ENCODE peak calls at places on chromosomes 11 and 22, in six cellular contexts. R, K, J, I, E and Z are unnamed samples. For H3K9me3, the result is how much of the 10 kb centered on the place peaks cover.

GRCh38 chr11:78691215-78691614 is 116.6 kb upstream of the NARS2 start:
- DNase-seq in R (no peak), K (no peak), J (no peak), I (no peak), E (no peak), Z (no peak)

GRCh38 chr11:92136792-92137191 is 87.8 kb upstream of the FAT3 start:
- DNase-seq in R (no peak), K (no peak), J (peak), I (no peak), E (peak), Z (no peak)

GRCh38 chr11:2539761-2540520 is 95.1 kb downstream of the KCNQ1 start:
- DNase-seq in R (no peak), K (no peak), J (no peak), I (no peak), E (no peak), Z (no peak)

GRCh38 chr11:63705526-63705925 is 24.2 kb downstream of the RTN3 start:
- DNase-seq in R (no peak), K (no peak), J (no peak), I (no peak), E (no peak), Z (no peak)

GRCh38 chr22:32775957-32776356 is 25.5 kb upstream of the TIMP3 start:
- DNase-seq in R (no peak), K (no peak), J (no peak), I (no peak), E (no peak), Z (no peak)

GRCh38 chr11:8699903-8700302 is 17.3 kb downstream of the RPL27A start:
- DNase-seq in R (peak), K (no peak), J (no peak), I (peak), E (peak), Z (no peak)

GRCh38 chr11:92711913-92712312 is 257.5 kb upstream of the MTNR1B start:
- DNase-seq in R (no peak), K (no peak), J (no peak), I (no peak), E (no peak), Z (no peak)

GRCh38 chr11:64622681-64623080 is 31.7 kb downstream of the SLC22A12 start:
- DNase-seq in R (no peak), K (no peak), J (no peak), I (no peak), E (no peak), Z (no peak)

GRCh38 chr22:44616461-44616860 is 85.5 kb upstream of the PRR5 start:
- DNase-seq in R (no peak), K (no peak), J (no peak), I (no peak), E (no peak), Z (no peak)

GRCh38 chr22:44613196-44613595 is 88.8 kb upstream of the PRR5 start:
- DNase-seq in R (no peak), K (no peak), J (no peak), I (no peak), E (no peak), Z (no peak)

GRCh38 chr22:44616882-44617655 is 84.9 kb upstream of the PRR5 start:
- DNase-seq in R (no peak), K (no peak), J (no peak), I (no peak), E (no peak), Z (no peak)

GRCh38 chr22:44615602-44616180 is 86.3 kb upstream of the PRR5 start:
- DNase-seq in R (no peak), K (no peak), J (no peak), I (no peak), E (no peak), Z (no peak)

DNA sequence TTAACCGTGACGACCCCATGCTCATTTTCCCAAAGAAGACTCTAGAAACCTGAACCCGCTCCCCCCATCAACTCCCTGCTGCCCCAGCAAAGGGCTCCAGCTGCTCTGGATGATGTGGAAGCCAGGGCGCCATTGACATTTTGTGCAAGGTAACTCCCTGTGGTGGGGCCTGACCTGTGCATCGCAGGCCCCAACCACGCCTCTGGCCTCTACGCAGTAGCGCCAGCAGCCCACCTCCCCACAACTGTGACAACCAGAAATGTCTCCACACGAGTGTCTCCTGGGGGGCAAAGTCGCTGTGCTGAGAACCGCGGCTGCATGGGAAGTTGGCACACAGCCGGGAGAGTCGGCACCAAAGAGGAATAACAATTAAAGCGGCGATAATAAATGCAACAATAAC is 86.9 kb upstream of the PRR5 start:
- DNase-seq in R (no peak), K (no peak), J (no peak), I (no peak), E (no peak), Z (no peak)
- H3K9me3 ChIP-seq in R (under half), K (under half), J (under half), I (under half), E (under half), Z (under half)

DNA sequence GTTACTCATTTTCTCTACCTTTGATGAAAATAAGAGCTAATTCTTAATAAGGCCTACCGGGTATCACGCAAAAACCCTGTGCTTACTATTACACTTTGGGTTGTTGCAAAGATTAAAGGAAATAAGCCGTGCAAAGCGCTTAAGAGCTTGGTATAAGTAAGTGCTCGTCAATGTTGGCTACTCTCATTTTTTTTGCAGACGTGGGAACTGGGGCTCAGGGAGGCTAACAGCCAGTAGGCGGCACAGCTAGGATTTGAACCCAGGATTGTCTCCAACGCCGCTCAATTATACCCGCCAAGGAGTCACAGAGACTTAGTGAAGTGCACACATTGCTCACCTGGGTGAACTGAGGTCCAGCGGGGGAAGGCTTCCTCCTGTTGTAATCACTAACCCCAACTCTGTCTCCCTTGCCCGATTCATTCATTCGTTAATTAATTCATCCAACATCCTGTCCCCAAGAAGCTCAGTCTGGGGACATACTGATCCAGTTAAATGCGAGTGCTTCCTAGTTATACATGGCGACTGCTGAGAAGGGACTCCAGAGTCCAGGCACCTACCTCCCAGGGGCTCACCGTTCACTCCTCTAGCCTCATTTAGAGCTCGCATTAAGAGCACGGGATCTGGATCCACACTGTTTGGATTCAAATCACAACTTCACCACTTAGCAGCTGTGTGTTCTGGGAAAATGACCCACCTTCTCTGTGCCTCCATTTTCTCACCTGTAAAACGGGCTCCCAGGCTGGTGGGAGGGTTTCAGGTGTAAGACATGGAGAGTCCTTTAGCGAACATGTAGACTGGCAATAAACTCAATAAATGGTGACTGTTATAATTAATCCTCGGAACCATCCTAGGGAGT is 869 bp upstream of the MTFP1 start:
- DNase-seq in R (peak), K (peak), J (no peak), I (no peak), E (peak), Z (no peak)
- H2BK5ac ChIP-seq in R (peak), K (peak), J (no peak), I (no peak), E (no peak), Z (no peak)

GRCh38 chr11:475941-476340 is 25.9 kb downstream of the PTDSS2 start:
- DNase-seq in R (no peak), K (no peak), J (no peak), I (no peak), E (no peak), Z (no peak)

GRCh38 chr11:476416-476815 is 26.3 kb downstream of the PTDSS2 start:
- DNase-seq in R (no peak), K (no peak), J (no peak), I (no peak), E (no peak), Z (no peak)

GRCh38 chr11:474914-475506 is 24.9 kb downstream of the PTDSS2 start:
- DNase-seq in R (no peak), K (no peak), J (no peak), I (no peak), E (no peak), Z (no peak)

GRCh38 chr11:479311-479710 is 27.7 kb downstream of the RNH1 start:
- DNase-seq in R (no peak), K (no peak), J (no peak), I (no peak), E (no peak), Z (no peak)

GRCh38 chr11:477042-477715 is 27.1 kb downstream of the PTDSS2 start:
- DNase-seq in R (no peak), K (no peak), J (no peak), I (no peak), E (no peak), Z (no peak)
- H4K91ac ChIP-seq in R (no peak), K (no peak), J (no peak), I (peak), E (no peak), Z (no peak)

GRCh38 chr11:127971448-127971847 is 615.9 kb downstream of the ETS1 start:
- DNase-seq in R (no peak), K (no peak), J (no peak), I (no peak), E (no peak), Z (no peak)

GRCh38 chr11:127965947-127966668 is 621.2 kb downstream of the ETS1 start:
- DNase-seq in R (peak), K (no peak), J (no peak), I (no peak), E (no peak), Z (no peak)

GRCh38 chr11:127962416-127962815 is 624.9 kb downstream of the ETS1 start:
- DNase-seq in R (no peak), K (no peak), J (no peak), I (no peak), E (no peak), Z (no peak)

DNA sequence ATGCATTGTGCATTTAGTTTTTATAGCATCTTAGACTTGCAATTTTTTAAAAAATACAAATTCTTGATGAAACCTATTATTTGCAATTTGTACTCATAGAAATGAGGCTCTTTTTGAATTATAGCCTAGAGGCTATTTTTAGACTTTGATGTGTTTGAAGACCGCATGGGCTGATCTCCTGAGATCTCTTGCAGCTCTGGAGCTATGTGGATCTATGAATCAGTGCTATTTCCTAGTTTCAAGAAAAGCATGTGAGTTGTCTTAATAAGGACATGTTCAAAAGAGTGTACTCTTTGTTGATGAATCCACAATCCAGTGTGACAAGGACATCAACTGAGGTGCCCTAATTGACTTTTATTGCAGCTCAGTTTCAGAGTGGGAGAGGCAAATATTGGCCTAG is 620.5 kb downstream of the ETS1 start:
- DNase-seq in R (no peak), K (no peak), J (no peak), I (no peak), E (no peak), Z (no peak)
- H3K9me3 ChIP-seq in R (under half), K (under half), J (under half), I (under half), E (under half), Z (under half)

GRCh38 chr22:36162127-36163034 is 1.8 kb upstream of the APOL3 start:
- DNase-seq in R (no peak), K (no peak), J (no peak), I (no peak), E (no peak), Z (no peak)
- H2BK5ac ChIP-seq in R (no peak), K (no peak), J (no peak), I (no peak), E (no peak), Z (no peak)

GRCh38 chr11:76939219-76939631 is 78.5 kb downstream of the ACER3 start:
- DNase-seq in R (peak), K (no peak), J (no peak), I (peak), E (no peak), Z (no peak)

GRCh38 chr11:76946223-76946622 is 85.5 kb downstream of the ACER3 start:
- DNase-seq in R (no peak), K (no peak), J (no peak), I (no peak), E (no peak), Z (no peak)

GRCh38 chr11:76947790-76948189 is 86.4 kb upstream of the B3GNT6 start:
- DNase-seq in R (no peak), K (no peak), J (no peak), I (no peak), E (no peak), Z (no peak)

GRCh38 chr11:76947190-76947589 is 86.5 kb downstream of the ACER3 start:
- DNase-seq in R (no peak), K (no peak), J (no peak), I (no peak), E (no peak), Z (no peak)

DNA sequence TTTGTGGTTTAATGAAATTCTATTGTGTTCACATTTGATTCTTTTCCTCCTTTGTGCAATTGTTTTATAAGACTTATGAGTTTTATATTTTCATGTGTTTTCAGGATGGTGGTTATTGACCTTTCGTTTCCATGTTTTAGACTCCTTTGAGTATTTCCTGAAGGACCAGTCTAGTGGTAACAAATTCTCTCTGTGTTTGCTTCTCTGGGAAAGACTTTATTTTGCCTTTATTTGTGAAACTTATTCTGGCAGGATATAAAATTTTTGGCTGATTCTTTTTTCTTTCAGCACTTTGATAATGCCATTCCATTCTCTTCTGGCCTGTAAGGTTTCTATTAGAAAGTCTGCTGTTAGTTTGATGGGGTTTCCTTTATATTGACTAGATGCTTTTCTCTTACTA is 83.5 kb downstream of the ACER3 start:
- DNase-seq in R (no peak), K (no peak), J (no peak), I (no peak), E (no peak), Z (no peak)
- H4K91ac ChIP-seq in R (no peak), K (no peak), J (no peak), I (no peak), E (no peak), Z (no peak)

GRCh38 chr11:73019448-73019847 is 122.7 kb downstream of the FCHSD2 start:
- DNase-seq in R (no peak), K (no peak), J (no peak), I (no peak), E (no peak), Z (no peak)

GRCh38 chr11:73019996-73020395 is 122.1 kb downstream of the FCHSD2 start:
- DNase-seq in R (no peak), K (no peak), J (no peak), I (no peak), E (no peak), Z (no peak)

GRCh38 chr11:73029408-73029807 is 112.7 kb downstream of the FCHSD2 start:
- DNase-seq in R (no peak), K (no peak), J (no peak), I (no peak), E (no peak), Z (no peak)

GRCh38 chr11:73028621-73029020 is 113.5 kb downstream of the FCHSD2 start:
- DNase-seq in R (no peak), K (no peak), J (peak), I (no peak), E (no peak), Z (no peak)

GRCh38 chr11:73024646-73025045 is 117.5 kb downstream of the FCHSD2 start:
- DNase-seq in R (no peak), K (no peak), J (no peak), I (no peak), E (no peak), Z (no peak)
- H3K9me3 ChIP-seq in R (under half), K (under half), J (under half), I (under half), E (under half), Z (under half)

DNA sequence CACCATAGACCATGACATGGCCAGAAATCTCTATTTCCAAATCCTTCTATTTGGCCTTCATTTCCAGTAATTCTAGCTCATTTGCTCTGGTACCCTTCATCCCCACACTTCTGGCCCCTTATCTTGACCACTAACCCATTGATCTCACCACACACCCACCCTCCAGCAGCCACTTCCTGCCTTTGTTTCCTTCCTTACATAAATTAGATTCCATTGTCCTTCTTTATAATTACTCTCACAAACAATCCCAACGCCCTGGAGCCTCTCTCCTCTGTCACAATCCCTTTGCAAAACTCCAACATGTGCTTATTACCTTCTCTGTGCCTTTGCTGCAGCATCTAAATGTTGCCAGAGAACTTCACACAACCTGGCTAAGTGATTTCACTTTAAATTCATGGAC is 14.8 kb downstream of the APLNR start:
- DNase-seq in R (no peak), K (no peak), J (no peak), I (no peak), E (no peak), Z (no peak)
- H2BK5ac ChIP-seq in R (no peak), K (no peak), J (no peak), I (no peak), E (no peak), Z (no peak)

DNA sequence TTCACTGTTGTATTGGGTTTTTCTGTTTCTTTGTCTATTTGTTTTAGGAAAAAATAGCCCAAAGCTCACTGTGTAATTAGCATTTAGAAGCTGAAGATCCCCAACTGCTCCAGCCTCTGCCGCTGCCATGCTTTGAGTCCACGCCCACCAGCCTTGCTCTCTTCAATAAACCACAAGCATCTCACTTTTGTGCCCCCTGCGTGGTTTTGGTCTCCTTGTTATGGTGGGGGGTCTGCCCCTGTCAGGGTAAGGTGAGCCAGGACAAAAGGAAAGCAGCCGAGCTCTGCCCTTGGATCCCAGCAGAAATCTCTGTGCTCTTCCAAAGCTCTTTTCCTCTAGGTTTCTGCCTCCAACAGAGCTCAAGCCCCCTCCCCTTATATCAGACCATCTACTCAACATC is 4.2 kb downstream of the SCGB1A1 start:
- DNase-seq in R (no peak), K (no peak), J (no peak), I (no peak), E (no peak), Z (no peak)
- H4K91ac ChIP-seq in R (no peak), K (no peak), J (peak), I (no peak), E (no peak), Z (no peak)